ENCODE peak calls at places on chromosomes 12 and 14, in nine cellular contexts. I is neuronal stem cell; O is heart right ventricle; U is body of pancreas; G is sigmoid colon; B is CD8-positive, alpha-beta memory T cell; W is psoas muscle; T is esophagus squamous epithelium; P is left ventricle myocardium inferior. E is an unnamed sample. For H3K9me3, the result is how much of the 10 kb centered on the place peaks cover.

GRCh38 chr12:57772429-57773322 is at the start of gene EEF1AKMT3:
- DNase-seq in I (no peak), O (peak), U (peak), G (peak), B (peak), W (peak), T (no peak), P (peak), E (peak)

GRCh38 chr12:75660805-75661404 is 149.5 kb upstream of the KRR1 start:
- DNase-seq in I (no peak), O (no peak), U (no peak), G (no peak), B (no peak), W (no peak), T (no peak), P (no peak), E (no peak)

GRCh38 chr12:32032205-32032810 is 73.1 kb downstream of the RESF1 start:
- DNase-seq in I (no peak), O (no peak), U (no peak), G (no peak), B (no peak), W (no peak), T (no peak), P (no peak), E (no peak)

GRCh38 chr12:111029732-111030131 is 109.4 kb upstream of the MYL2 start:
- DNase-seq in I (no peak), O (no peak), U (no peak), G (no peak), B (no peak), W (no peak), T (no peak), P (no peak), E (no peak)

GRCh38 chr14:77264466-77265186 is 6.4 kb downstream of the NGB start:
- DNase-seq in I (no peak), O (no peak), U (no peak), G (no peak), B (no peak), W (no peak), T (no peak), P (no peak), E (no peak)

GRCh38 chr14:89621791-89622638 is 205.0 kb upstream of the FOXN3 start:
- DNase-seq in I (no peak), O (no peak), U (no peak), G (no peak), B (no peak), W (no peak), T (no peak), P (no peak), E (no peak)

GRCh38 chr14:92906823-92907222 is 16.1 kb upstream of the CHGA start:
- DNase-seq in I (no peak), O (no peak), U (no peak), G (no peak), B (no peak), W (no peak), T (no peak), P (no peak), E (no peak)

GRCh38 chr12:116065561-116065960 is 211.9 kb downstream of the MED13L start:
- DNase-seq in I (no peak), O (no peak), U (no peak), G (no peak), B (no peak), W (no peak), T (no peak), P (no peak), E (no peak)

GRCh38 chr12:126424696-126425095 is 1359.5 kb downstream of the AACS start:
- DNase-seq in I (no peak), O (no peak), U (no peak), G (no peak), B (no peak), W (no peak), T (no peak), P (no peak), E (no peak)

GRCh38 chr12:104526320-104526719 is 69.6 kb downstream of the CHST11 start:
- DNase-seq in I (no peak), O (no peak), U (no peak), G (no peak), B (no peak), W (no peak), T (no peak), P (no peak), E (no peak)

GRCh38 chr14:84643438-84643837 is 886.5 kb upstream of the FLRT2 start:
- DNase-seq in I (no peak), O (no peak), U (no peak), G (no peak), B (no peak), W (no peak), T (no peak), P (no peak), E (no peak)

GRCh38 chr12:65495233-65495632 is 216.8 kb downstream of the MSRB3 start:
- DNase-seq in I (no peak), O (no peak), U (no peak), G (no peak), B (no peak), W (no peak), T (no peak), P (no peak), E (no peak)

GRCh38 chr12:77402726-77403125 is 337.4 kb upstream of the E2F7 start:
- DNase-seq in I (no peak), O (no peak), U (no peak), G (no peak), B (no peak), W (no peak), T (no peak), P (no peak), E (no peak)

GRCh38 chr12:116489116-116489515 is 70.1 kb upstream of the MAP1LC3B2 start:
- DNase-seq in I (no peak), O (no peak), U (no peak), G (no peak), B (no peak), W (no peak), T (no peak), P (no peak), E (no peak)

GRCh38 chr12:16187684-16188083 is 89.8 kb downstream of the SLC15A5 start:
- DNase-seq in I (no peak), O (no peak), U (no peak), G (no peak), B (no peak), W (no peak), T (no peak), P (no peak), E (no peak)

GRCh38 chr14:74459981-74460380 is 33.1 kb downstream of the NPC2 start:
- DNase-seq in I (no peak), O (no peak), U (no peak), G (no peak), B (no peak), W (no peak), T (no peak), P (no peak), E (no peak)

GRCh38 chr14:104176611-104177010 is 38.2 kb downstream of the KIF26A start:
- DNase-seq in I (no peak), O (no peak), U (no peak), G (no peak), B (no peak), W (no peak), T (no peak), P (no peak), E (no peak)

GRCh38 chr14:100658514-100658886 is 68.2 kb upstream of the DLK1 start:
- DNase-seq in I (no peak), O (no peak), U (peak), G (no peak), B (no peak), W (no peak), T (no peak), P (no peak), E (no peak)

GRCh38 chr12:51678086-51678724 is 87.2 kb downstream of the SCN8A start:
- DNase-seq in I (no peak), O (no peak), U (peak), G (no peak), B (no peak), W (no peak), T (no peak), P (no peak), E (no peak)

GRCh38 chr12:79933043-79933442 is 1.9 kb downstream of the PPP1R12A start:
- DNase-seq in I (no peak), O (no peak), U (no peak), G (no peak), B (no peak), W (no peak), T (no peak), P (no peak), E (no peak)
- H3K27ac ChIP-seq in I (no peak), O (peak), U (no peak), G (peak), B (peak), W (peak), T (peak), P (peak), E (no peak)

GRCh38 chr12:132941336-132941954 is 14.7 kb downstream of the ZNF605 start:
- DNase-seq in I (no peak), O (no peak), U (no peak), G (no peak), B (no peak), W (no peak), T (no peak), P (no peak), E (no peak)

GRCh38 chr12:132945806-132946506 is 10.2 kb downstream of the ZNF605 start:
- DNase-seq in I (no peak), O (no peak), U (no peak), G (no peak), B (no peak), W (no peak), T (no peak), P (no peak), E (no peak)

GRCh38 chr12:132940071-132940719 is 15.9 kb downstream of the ZNF605 start:
- DNase-seq in I (no peak), O (no peak), U (no peak), G (no peak), B (no peak), W (no peak), T (no peak), P (no peak), E (no peak)

GRCh38 chr12:132946507-132946820 is 9.6 kb downstream of the ZNF605 start:
- DNase-seq in I (no peak), O (no peak), U (no peak), G (no peak), B (no peak), W (no peak), T (no peak), P (no peak), E (no peak)

GRCh38 chr12:132942611-132943010 is 13.5 kb downstream of the ZNF605 start:
- DNase-seq in I (no peak), O (no peak), U (no peak), G (no peak), B (no peak), W (no peak), T (no peak), P (no peak), E (no peak)
- H3K9me3 ChIP-seq in I (under half), O (under half), U (half or more), G (half or more), B (under half), W (half or more), T (under half), P (half or more), E (under half)

DNA sequence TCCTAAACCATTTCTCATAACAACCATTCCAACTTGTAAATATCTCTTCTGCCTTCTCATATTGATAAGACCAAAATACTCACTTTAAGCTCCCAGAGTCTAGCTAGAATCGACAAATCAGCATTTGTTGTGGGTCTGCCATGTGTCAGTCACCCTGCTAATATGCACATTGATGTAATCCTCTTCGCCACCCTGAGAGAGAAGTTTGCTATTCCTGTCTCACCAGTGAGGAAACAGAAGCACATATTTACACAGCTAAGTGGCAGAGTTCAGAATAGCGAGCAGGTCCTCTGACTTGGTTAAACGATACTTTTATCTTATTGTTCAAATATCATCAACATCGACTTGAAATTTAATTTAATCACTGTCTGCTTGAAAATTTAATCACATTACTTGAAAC is 142.1 kb downstream of the ANO4 start:
- DNase-seq in I (no peak), O (no peak), U (no peak), G (no peak), B (no peak), W (no peak), T (no peak), P (no peak), E (no peak)
- H3K27ac ChIP-seq in I (no peak), O (no peak), U (no peak), G (no peak), B (no peak), W (no peak), T (no peak), P (no peak), E (no peak)

GRCh38 chr14:68530443-68530842 is 262.4 kb downstream of the ZFP36L1 start:
- DNase-seq in I (no peak), O (no peak), U (no peak), G (no peak), B (no peak), W (no peak), T (no peak), P (no peak), E (no peak)

GRCh38 chr14:68527329-68527851 is 265.5 kb downstream of the ZFP36L1 start:
- DNase-seq in I (no peak), O (no peak), U (peak), G (no peak), B (no peak), W (no peak), T (no peak), P (no peak), E (peak)

GRCh38 chr14:68525516-68525915 is 267.4 kb downstream of the ZFP36L1 start:
- DNase-seq in I (no peak), O (no peak), U (no peak), G (no peak), B (no peak), W (no peak), T (no peak), P (no peak), E (no peak)

GRCh38 chr14:68526420-68527105 is 266.3 kb downstream of the ZFP36L1 start:
- DNase-seq in I (no peak), O (peak), U (peak), G (no peak), B (no peak), W (no peak), T (no peak), P (no peak), E (peak)

DNA sequence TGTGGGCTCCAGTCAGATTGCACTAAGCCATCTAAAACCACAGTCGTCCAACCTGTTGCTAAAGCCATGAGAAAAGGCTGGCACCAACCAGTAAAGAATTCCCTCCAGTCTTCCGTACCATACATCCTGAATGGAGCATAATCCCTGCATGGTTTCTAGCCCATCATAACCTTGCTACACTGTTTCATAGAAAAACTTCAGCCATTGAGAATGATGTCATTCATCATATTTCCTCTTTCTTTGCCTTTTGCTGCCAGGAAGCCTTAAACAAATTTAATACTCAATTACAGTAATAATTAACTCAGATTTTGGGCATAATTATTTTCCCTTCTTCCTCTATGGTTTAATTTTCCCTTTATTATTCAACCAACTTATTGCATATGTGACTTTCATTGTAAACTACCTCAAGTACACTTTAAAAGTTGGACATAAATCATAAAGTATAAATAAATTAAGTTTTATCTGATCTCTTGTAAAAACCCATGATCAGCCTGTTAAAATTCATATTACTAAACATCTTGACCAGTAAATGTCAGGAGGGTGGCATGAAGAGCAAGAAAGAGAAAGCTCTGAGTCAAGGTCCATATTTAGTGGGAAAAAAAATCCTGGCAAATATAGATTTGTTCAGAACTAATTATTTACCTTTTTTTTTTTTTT is 264.7 kb downstream of the ZFP36L1 start:
- DNase-seq in I (no peak), O (no peak), U (no peak), G (no peak), B (no peak), W (no peak), T (no peak), P (no peak), E (no peak)
- H3K9me3 ChIP-seq in I (under half), O (under half), U (under half), G (under half), B (under half), W (under half), T (under half), P (under half), E (under half)

DNA sequence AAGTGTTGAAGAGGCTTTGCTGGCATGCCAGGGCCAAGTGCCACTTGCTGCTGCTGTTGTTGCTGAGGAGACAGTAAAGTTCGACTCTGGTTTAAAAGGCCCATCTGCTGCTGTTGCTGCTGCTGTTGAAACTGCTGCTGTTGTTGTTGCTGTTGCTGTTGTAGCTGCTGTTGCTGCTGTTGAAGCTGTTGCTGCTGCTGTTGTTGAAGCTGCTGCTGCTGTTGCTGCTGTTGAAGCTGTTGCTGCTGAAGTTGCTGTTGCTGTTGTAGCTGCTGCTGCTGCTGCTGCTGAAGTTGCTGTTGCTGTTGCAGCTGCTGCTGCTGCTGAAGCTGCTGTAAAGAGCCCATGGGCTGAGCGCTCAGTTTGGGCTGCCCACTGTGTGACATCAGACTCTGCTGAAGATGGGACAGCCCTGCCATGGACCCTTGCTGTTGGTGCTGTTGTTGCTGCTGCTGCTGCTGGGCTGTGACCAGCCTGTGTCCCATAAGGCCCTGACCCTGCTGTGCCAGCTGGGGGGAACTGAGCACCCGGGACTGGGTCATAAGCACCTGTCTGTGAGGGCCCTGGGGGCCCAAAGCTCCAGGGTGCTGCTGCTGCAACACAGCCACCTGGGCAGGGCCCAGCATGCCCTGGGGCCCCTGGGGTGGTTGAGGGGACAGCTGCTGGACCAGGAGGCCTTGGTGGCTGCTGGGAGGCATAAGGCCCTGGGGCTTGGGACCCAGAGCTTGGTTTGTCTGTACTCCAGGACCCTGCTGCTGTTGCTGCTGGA is 14.3 kb upstream of the PRKAG1 start:
- DNase-seq in I (no peak), O (peak), U (peak), G (no peak), B (no peak), W (no peak), T (no peak), P (no peak), E (no peak)
- H3K27ac ChIP-seq in I (no peak), O (no peak), U (no peak), G (no peak), B (no peak), W (no peak), T (no peak), P (no peak), E (no peak)

GRCh38 chr14:105845725-105846309 is 319.4 kb downstream of the TMEM121 start:
- DNase-seq in I (no peak), O (no peak), U (no peak), G (no peak), B (no peak), W (no peak), T (no peak), P (no peak), E (peak)

GRCh38 chr14:105847400-105847799 is 321.0 kb downstream of the TMEM121 start:
- DNase-seq in I (no peak), O (no peak), U (no peak), G (no peak), B (no peak), W (no peak), T (no peak), P (no peak), E (peak)

GRCh38 chr14:105844047-105844630 is 317.8 kb downstream of the TMEM121 start:
- DNase-seq in I (no peak), O (no peak), U (no peak), G (no peak), B (no peak), W (no peak), T (no peak), P (peak), E (no peak)

GRCh38 chr14:105844810-105845724 is 318.7 kb downstream of the TMEM121 start:
- DNase-seq in I (no peak), O (no peak), U (no peak), G (no peak), B (no peak), W (no peak), T (no peak), P (no peak), E (no peak)

GRCh38 chr14:105846312-105846711 is 319.9 kb downstream of the TMEM121 start:
- DNase-seq in I (no peak), O (no peak), U (no peak), G (no peak), B (no peak), W (no peak), T (no peak), P (no peak), E (peak)
- H3K9me3 ChIP-seq in I (half or more), O (under half), U (under half), G (under half), B (under half), W (under half), T (under half), P (under half), E (under half)

DNA sequence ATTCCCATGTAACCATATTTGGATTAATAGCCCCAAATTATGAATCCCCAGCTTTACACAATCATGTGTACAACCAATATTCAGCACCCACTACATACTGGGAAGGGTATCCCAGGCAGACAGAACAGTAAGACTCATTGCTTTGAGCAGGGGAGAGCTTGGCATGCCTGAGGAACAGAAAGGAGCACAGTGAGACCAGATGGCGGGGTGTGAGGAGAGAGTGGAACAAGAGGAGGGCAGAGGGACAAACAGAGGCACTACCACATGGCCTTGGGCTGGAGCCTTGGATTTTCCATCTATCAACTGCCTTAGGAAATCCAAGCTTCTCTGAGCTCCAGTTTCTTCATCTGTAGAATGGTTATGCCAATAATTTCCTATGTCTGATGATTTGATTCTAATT is 3.8 kb downstream of the DGKA start:
- DNase-seq in I (no peak), O (no peak), U (no peak), G (no peak), B (no peak), W (no peak), T (no peak), P (no peak), E (no peak)
- H3K27ac ChIP-seq in I (no peak), O (no peak), U (no peak), G (no peak), B (no peak), W (no peak), T (peak), P (no peak), E (no peak)

GRCh38 chr14:95173518-95173917 is 16.2 kb upstream of the DICER1 start:
- DNase-seq in I (no peak), O (no peak), U (no peak), G (no peak), B (no peak), W (no peak), T (no peak), P (no peak), E (no peak)
- H3K9me3 ChIP-seq in I (under half), O (under half), U (under half), G (under half), B (under half), W (under half), T (under half), P (under half), E (under half)

GRCh38 chr12:14126692-14127091 is 145.3 kb upstream of the GRIN2B start:
- DNase-seq in I (no peak), O (no peak), U (no peak), G (no peak), B (no peak), W (no peak), T (no peak), P (no peak), E (no peak)
- H3K27ac ChIP-seq in I (no peak), O (no peak), U (no peak), G (no peak), B (no peak), W (no peak), T (no peak), P (no peak), E (no peak)